ENCODE peak calls at places on chromosomes 16 and 17, in nine cellular contexts. One of them, this sample, is unnamed.
A peak's percentile ranks its signal among the peaks of the same experiment; 100 is the strongest.

GRCh38 chr16:77585379-77585778 is 136.9 kb upstream of the NUDT7 start:
- DNase-seq in astrocyte: peak; percentile 92
- DNase-seq in heart left ventricle: no peak
- DNase-seq in WERI-Rb-1: no peak
- DNase-seq in fibroblast of lung: peak; percentile 93
- DNase-seq in GM06990: no peak
- DNase-seq in HepG2: no peak
- DNase-seq in cardiac muscle cell: no peak
- DNase-seq in prostate gland: no peak
- DNase-seq in this sample: no peak

GRCh38 chr16:67936876-67937605 is 391 bp upstream of the PSMB10 start:
- DNase-seq in fibroblast of lung: no peak
- DNase-seq in GM06990: no peak
- DNase-seq in HepG2: no peak
- DNase-seq in prostate gland: peak; percentile 60
- DNase-seq in astrocyte: no peak
- DNase-seq in WERI-Rb-1: no peak
- DNase-seq in cardiac muscle cell: no peak
- DNase-seq in heart left ventricle: no peak
- DNase-seq in this sample: no peak

GRCh38 chr17:61285483-61286320 is 113.9 kb upstream of the TBX2 start:
- DNase-seq in WERI-Rb-1: no peak
- DNase-seq in HepG2: no peak
- DNase-seq in prostate gland: no peak
- DNase-seq in GM06990: no peak
- DNase-seq in cardiac muscle cell: peak; percentile 34
- DNase-seq in astrocyte: peak; percentile 78
- DNase-seq in fibroblast of lung: peak; percentile 78
- DNase-seq in heart left ventricle: no peak
- DNase-seq in this sample: no peak

GRCh38 chr17:2685696-2686095 is 25.9 kb downstream of the CLUH start:
- DNase-seq in astrocyte: no peak
- DNase-seq in GM06990: no peak
- DNase-seq in fibroblast of lung: no peak
- DNase-seq in HepG2: no peak
- DNase-seq in prostate gland: no peak
- DNase-seq in heart left ventricle: no peak
- DNase-seq in cardiac muscle cell: no peak
- DNase-seq in WERI-Rb-1: no peak
- DNase-seq in this sample: no peak

GRCh38 chr17:31155208-31155810 is 60.5 kb downstream of the NF1 start:
- DNase-seq in WERI-Rb-1: no peak
- DNase-seq in heart left ventricle: no peak
- DNase-seq in astrocyte: peak; percentile 35
- DNase-seq in cardiac muscle cell: no peak
- DNase-seq in fibroblast of lung: peak; percentile 47
- DNase-seq in GM06990: no peak
- DNase-seq in HepG2: no peak
- DNase-seq in prostate gland: no peak
- DNase-seq in this sample: no peak

GRCh38 chr17:32461853-32462617 is 17.7 kb downstream of the PSMD11 start:
- DNase-seq in fibroblast of lung: peak; percentile 51
- DNase-seq in prostate gland: no peak
- DNase-seq in cardiac muscle cell: peak; percentile 69
- DNase-seq in WERI-Rb-1: peak; percentile 62
- DNase-seq in HepG2: peak; percentile 58
- DNase-seq in GM06990: no peak
- DNase-seq in heart left ventricle: no peak
- DNase-seq in astrocyte: peak; percentile 36
- DNase-seq in this sample: peak; percentile 28

GRCh38 chr16:73565263-73565662 is 517.3 kb upstream of the ZFHX3 start:
- DNase-seq in HepG2: peak; percentile 23
- DNase-seq in astrocyte: no peak
- DNase-seq in GM06990: no peak
- DNase-seq in heart left ventricle: no peak
- DNase-seq in cardiac muscle cell: peak; percentile 41
- DNase-seq in WERI-Rb-1: no peak
- DNase-seq in fibroblast of lung: no peak
- DNase-seq in prostate gland: no peak
- DNase-seq in this sample: no peak

GRCh38 chr16:83615553-83615952 is 192.2 kb upstream of the HSBP1 start:
- DNase-seq in cardiac muscle cell: no peak
- DNase-seq in astrocyte: peak; percentile 21
- DNase-seq in GM06990: no peak
- DNase-seq in prostate gland: no peak
- DNase-seq in WERI-Rb-1: no peak
- DNase-seq in HepG2: no peak
- DNase-seq in heart left ventricle: no peak
- DNase-seq in fibroblast of lung: peak; percentile 39
- DNase-seq in this sample: no peak

GRCh38 chr16:85222151-85222863 is 110.0 kb upstream of the CIBAR2 start:
- DNase-seq in cardiac muscle cell: no peak
- DNase-seq in astrocyte: no peak
- DNase-seq in WERI-Rb-1: peak; percentile 64
- DNase-seq in fibroblast of lung: no peak
- DNase-seq in GM06990: no peak
- DNase-seq in heart left ventricle: no peak
- DNase-seq in prostate gland: no peak
- DNase-seq in HepG2: no peak
- DNase-seq in this sample: no peak

DNA sequence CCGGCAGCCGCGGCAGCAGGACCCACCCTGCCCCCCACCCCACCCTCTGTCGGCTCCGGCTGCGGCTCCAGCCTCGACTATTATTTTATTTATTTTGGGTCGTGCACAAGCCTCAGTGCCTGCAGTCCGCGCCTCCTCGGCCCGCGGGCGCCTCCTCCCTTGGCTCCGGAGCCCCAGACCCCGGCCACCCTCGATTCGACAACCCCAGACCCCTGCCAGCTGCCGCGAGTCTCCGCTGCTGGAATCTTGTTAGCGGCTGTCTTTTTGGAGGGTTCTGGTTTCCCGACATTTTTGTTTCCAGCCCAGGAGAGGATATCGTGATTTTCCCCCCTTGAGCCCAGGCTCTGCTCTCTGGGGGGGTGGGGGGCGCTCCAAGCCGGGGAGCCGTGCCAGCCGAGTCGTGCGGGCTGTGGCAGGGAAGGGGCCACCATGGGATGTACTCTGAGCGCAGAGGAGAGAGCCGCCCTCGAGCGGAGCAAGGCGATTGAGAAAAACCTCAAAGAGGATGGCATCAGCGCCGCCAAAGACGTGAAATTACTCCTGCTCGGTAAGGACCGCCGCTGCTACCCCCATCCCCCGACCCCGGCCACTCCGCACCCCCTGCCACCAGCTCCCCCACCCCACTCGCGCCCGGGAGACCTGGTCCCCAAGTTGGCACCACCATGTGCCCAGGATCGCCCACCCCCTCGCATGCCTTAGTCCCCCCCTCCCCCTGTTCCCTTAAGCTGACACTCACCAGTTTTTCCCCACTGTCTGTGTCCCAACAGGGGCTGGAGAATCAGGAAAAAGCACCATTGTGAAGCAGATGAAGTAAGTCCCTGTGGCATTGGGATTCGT is 736 bp downstream of the GNAO1 start:
- DNase-seq in GM06990: no peak
- DNase-seq in HepG2: no peak
- DNase-seq in astrocyte: no peak
- DNase-seq in cardiac muscle cell: no peak
- DNase-seq in prostate gland: no peak
- DNase-seq in heart left ventricle: peak; percentile 58
- DNase-seq in fibroblast of lung: no peak
- DNase-seq in WERI-Rb-1: no peak
- DNase-seq in this sample: peak; percentile 16
- H3K4me3 ChIP-seq in GM06990: no peak overlapping the region
- H3K4me3 ChIP-seq in HepG2: peak overlapping the region; percentile 70
- H3K4me3 ChIP-seq in astrocyte: no peak overlapping the region
- H3K4me3 ChIP-seq in cardiac muscle cell: peak overlapping the region; percentile 49
- H3K4me3 ChIP-seq in prostate gland: peak overlapping the region; percentile 67
- H3K4me3 ChIP-seq in heart left ventricle: peak overlapping the region; percentile 53
- H3K4me3 ChIP-seq in fibroblast of lung: no peak overlapping the region
- H3K4me3 ChIP-seq in WERI-Rb-1: peak overlapping the region; percentile 97
- H3K4me3 ChIP-seq in this sample: peak overlapping the region; percentile 56

GRCh38 chr16:89918453-89919347 is at the start of gene MC1R:
- DNase-seq in HepG2: peak; percentile 88
- DNase-seq in WERI-Rb-1: peak; percentile 42
- DNase-seq in prostate gland: no peak
- DNase-seq in heart left ventricle: no peak
- DNase-seq in GM06990: peak; percentile 71
- DNase-seq in cardiac muscle cell: peak; percentile 63
- DNase-seq in fibroblast of lung: peak; percentile 44
- DNase-seq in astrocyte: peak; percentile 18
- DNase-seq in this sample: peak; percentile 90

GRCh38 chr16:89920723-89921122 is 2.1 kb downstream of the MC1R start:
- DNase-seq in GM06990: no peak
- DNase-seq in HepG2: no peak
- DNase-seq in heart left ventricle: no peak
- DNase-seq in cardiac muscle cell: no peak
- DNase-seq in WERI-Rb-1: no peak
- DNase-seq in astrocyte: peak; percentile 55
- DNase-seq in prostate gland: no peak
- DNase-seq in fibroblast of lung: peak; percentile 72
- DNase-seq in this sample: peak; percentile 82

GRCh38 chr16:89915303-89916232 is 3.1 kb upstream of the MC1R start:
- DNase-seq in WERI-Rb-1: no peak
- DNase-seq in GM06990: no peak
- DNase-seq in astrocyte: no peak
- DNase-seq in HepG2: peak; percentile 78
- DNase-seq in heart left ventricle: no peak
- DNase-seq in prostate gland: no peak
- DNase-seq in cardiac muscle cell: no peak
- DNase-seq in fibroblast of lung: no peak
- DNase-seq in this sample: peak; percentile 15

GRCh38 chr16:89919535-89920406 is 1.1 kb downstream of the MC1R start:
- DNase-seq in cardiac muscle cell: no peak
- DNase-seq in GM06990: no peak
- DNase-seq in prostate gland: no peak
- DNase-seq in astrocyte: no peak
- DNase-seq in fibroblast of lung: no peak
- DNase-seq in heart left ventricle: no peak
- DNase-seq in WERI-Rb-1: no peak
- DNase-seq in HepG2: no peak
- DNase-seq in this sample: no peak

DNA sequence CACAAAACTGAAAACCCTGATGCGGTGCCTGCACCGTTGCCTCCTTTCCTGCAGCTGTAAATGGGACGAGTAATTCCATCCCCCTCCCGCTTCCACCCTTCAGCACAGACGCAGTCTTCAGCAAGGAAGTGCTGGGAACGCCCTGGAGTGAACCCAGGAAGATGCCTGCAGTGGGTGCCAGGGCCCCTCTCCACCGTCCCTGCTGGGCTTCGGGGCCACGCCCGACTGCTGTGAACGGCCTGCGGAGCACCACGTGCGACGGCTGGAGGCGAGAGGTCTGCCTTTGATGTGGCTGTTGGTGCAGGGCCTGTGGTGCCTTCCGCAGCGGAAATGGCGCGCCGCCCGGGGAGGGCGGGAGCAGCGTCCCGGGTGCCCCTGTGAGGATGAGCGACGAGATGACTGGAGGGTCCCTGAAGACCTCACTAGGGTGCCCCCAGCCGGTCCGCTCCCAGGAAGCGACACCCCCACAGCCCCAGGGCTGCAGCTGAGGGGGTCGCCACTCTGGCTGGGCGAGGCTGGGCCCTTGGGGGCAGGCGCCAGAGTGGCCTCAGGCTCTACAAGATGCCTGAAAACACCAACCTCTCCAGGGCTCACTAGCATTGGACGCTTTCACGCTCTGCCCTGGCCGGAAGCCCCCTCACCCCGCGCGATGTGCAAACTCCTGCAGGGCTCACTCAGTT is 749 bp upstream of the MC1R start:
- DNase-seq in HepG2: peak; percentile 90
- DNase-seq in prostate gland: peak; percentile 43
- DNase-seq in astrocyte: peak; percentile 80
- DNase-seq in fibroblast of lung: peak; percentile 90
- DNase-seq in cardiac muscle cell: peak; percentile 68
- DNase-seq in heart left ventricle: peak; percentile 90
- DNase-seq in GM06990: peak; percentile 90
- DNase-seq in WERI-Rb-1: peak; percentile 43
- DNase-seq in this sample: peak; percentile 100
- H3K27me3 ChIP-seq in HepG2: no peaks in the 10 kb centered on the region
- H3K27me3 ChIP-seq in prostate gland: no peaks in the 10 kb centered on the region
- H3K27me3 ChIP-seq in astrocyte: no peaks in the 10 kb centered on the region
- H3K27me3 ChIP-seq in fibroblast of lung: no peaks in the 10 kb centered on the region
- H3K27me3 ChIP-seq in cardiac muscle cell: peaks cover 11% of the 10 kb centered on the region
- H3K27me3 ChIP-seq in heart left ventricle: peaks cover 7% of the 10 kb centered on the region
- H3K27me3 ChIP-seq in GM06990: no peaks in the 10 kb centered on the region
- H3K27me3 ChIP-seq in WERI-Rb-1: no peaks in the 10 kb centered on the region
- H3K27me3 ChIP-seq in this sample: no peaks in the 10 kb centered on the region

GRCh38 chr16:50248845-50249244 is 17.5 kb upstream of the ADCY7 start:
- DNase-seq in prostate gland: no peak
- DNase-seq in fibroblast of lung: no peak
- DNase-seq in heart left ventricle: no peak
- DNase-seq in HepG2: no peak
- DNase-seq in GM06990: no peak
- DNase-seq in WERI-Rb-1: no peak
- DNase-seq in cardiac muscle cell: no peak
- DNase-seq in astrocyte: no peak
- DNase-seq in this sample: no peak

GRCh38 chr16:50245417-50246298 is 20.7 kb upstream of the ADCY7 start:
- DNase-seq in cardiac muscle cell: peak; percentile 77
- DNase-seq in prostate gland: no peak
- DNase-seq in astrocyte: peak; percentile 47
- DNase-seq in WERI-Rb-1: peak; percentile 59
- DNase-seq in GM06990: peak; percentile 52
- DNase-seq in fibroblast of lung: peak; percentile 66
- DNase-seq in heart left ventricle: no peak
- DNase-seq in HepG2: peak; percentile 16
- DNase-seq in this sample: peak; percentile 83

GRCh38 chr16:50247123-50247905 is 19.0 kb upstream of the ADCY7 start:
- DNase-seq in astrocyte: no peak
- DNase-seq in WERI-Rb-1: no peak
- DNase-seq in prostate gland: no peak
- DNase-seq in fibroblast of lung: no peak
- DNase-seq in GM06990: no peak
- DNase-seq in heart left ventricle: no peak
- DNase-seq in cardiac muscle cell: no peak
- DNase-seq in HepG2: no peak
- DNase-seq in this sample: no peak

GRCh38 chr16:50246299-50247122 is 19.8 kb upstream of the ADCY7 start:
- DNase-seq in GM06990: no peak
- DNase-seq in prostate gland: no peak
- DNase-seq in WERI-Rb-1: peak; percentile 57
- DNase-seq in cardiac muscle cell: peak; percentile 73
- DNase-seq in heart left ventricle: peak; percentile 75
- DNase-seq in astrocyte: no peak
- DNase-seq in fibroblast of lung: no peak
- DNase-seq in HepG2: no peak
- DNase-seq in this sample: peak; percentile 23

GRCh38 chr16:50247906-50248608 is 18.3 kb upstream of the ADCY7 start:
- DNase-seq in HepG2: no peak
- DNase-seq in GM06990: no peak
- DNase-seq in prostate gland: no peak
- DNase-seq in fibroblast of lung: no peak
- DNase-seq in cardiac muscle cell: no peak
- DNase-seq in WERI-Rb-1: no peak
- DNase-seq in astrocyte: no peak
- DNase-seq in heart left ventricle: no peak
- DNase-seq in this sample: no peak
- H3K4me3 ChIP-seq in HepG2: no peak overlapping the region
- H3K4me3 ChIP-seq in GM06990: no peak overlapping the region
- H3K4me3 ChIP-seq in prostate gland: no peak overlapping the region
- H3K4me3 ChIP-seq in fibroblast of lung: no peak overlapping the region
- H3K4me3 ChIP-seq in cardiac muscle cell: no peak overlapping the region
- H3K4me3 ChIP-seq in WERI-Rb-1: no peak overlapping the region
- H3K4me3 ChIP-seq in astrocyte: no peak overlapping the region
- H3K4me3 ChIP-seq in heart left ventricle: no peak overlapping the region
- H3K4me3 ChIP-seq in this sample: no peak overlapping the region

GRCh38 chr16:179431-179830 is 828 bp upstream of the HBQ1 start:
- DNase-seq in cardiac muscle cell: no peak
- DNase-seq in astrocyte: no peak
- DNase-seq in prostate gland: no peak
- DNase-seq in HepG2: no peak
- DNase-seq in heart left ventricle: no peak
- DNase-seq in fibroblast of lung: no peak
- DNase-seq in WERI-Rb-1: no peak
- DNase-seq in GM06990: no peak
- DNase-seq in this sample: no peak
- H3K27me3 ChIP-seq in cardiac muscle cell: peaks cover 53% of the 10 kb centered on the region
- H3K27me3 ChIP-seq in astrocyte: peaks cover 37% of the 10 kb centered on the region
- H3K27me3 ChIP-seq in prostate gland: peaks cover 11% of the 10 kb centered on the region
- H3K27me3 ChIP-seq in HepG2: peaks cover 18% of the 10 kb centered on the region
- H3K27me3 ChIP-seq in heart left ventricle: peaks cover 42% of the 10 kb centered on the region
- H3K27me3 ChIP-seq in fibroblast of lung: peaks cover 32% of the 10 kb centered on the region
- H3K27me3 ChIP-seq in WERI-Rb-1: peaks cover 14% of the 10 kb centered on the region
- H3K27me3 ChIP-seq in GM06990: peaks cover 2% of the 10 kb centered on the region
- H3K27me3 ChIP-seq in this sample: peaks cover 53% of the 10 kb centered on the region

This sample was measured in MG63.